ENCODE peak calls at places on chromosomes 11 and 22, in five cellular contexts. R, A, I, Y and O are unnamed samples.

GRCh38 chr22:35756722-35757121 is 39.0 kb downstream of the APOL5 start:
- DNase-seq in R (no peak), A (no peak), I (no peak), Y (no peak), O (no peak)

GRCh38 chr11:62446091-62446490 is 27.3 kb downstream of the SCGB1A1 start:
- DNase-seq in R (no peak), A (no peak), I (no peak), Y (no peak), O (no peak)

GRCh38 chr11:67274768-67275605 is 8.7 kb downstream of the GRK2 start:
- DNase-seq in R (no peak), A (no peak), I (peak; percentile 90), Y (no peak), O (no peak)

GRCh38 chr11:87437844-87438223 is 400.1 kb downstream of the TMEM135 start:
- DNase-seq in R (peak; percentile 84), A (no peak), I (no peak), Y (no peak), O (no peak)

GRCh38 chr11:1520209-1520986 is 33.8 kb upstream of the MOB2 start:
- DNase-seq in R (no peak), A (peak; percentile 27), I (no peak), Y (no peak), O (no peak)

GRCh38 chr22:48750826-48751440 is 1076.7 kb downstream of the BRD1 start:
- DNase-seq in R (no peak), A (no peak), I (no peak), Y (no peak), O (no peak)

GRCh38 chr11:23364076-23364475 is 503.8 kb upstream of the CCDC179 start:
- DNase-seq in R (peak; percentile 2), A (no peak), I (no peak), Y (no peak), O (no peak)

GRCh38 chr11:36215688-36216050 is 73.6 kb downstream of the COMMD9 start:
- DNase-seq in R (no peak), A (no peak), I (no peak), Y (no peak), O (no peak)

GRCh38 chr11:100908746-100909145 is 220.9 kb downstream of the PGR start:
- DNase-seq in R (peak; percentile 52), A (no peak), I (no peak), Y (no peak), O (peak; percentile 29)

GRCh38 chr11:59822989-59823566 is 12.5 kb upstream of the MRPL16 start:
- DNase-seq in R (peak; percentile 53), A (peak; percentile 87), I (no peak), Y (peak; percentile 84), O (peak; percentile 70)

GRCh38 chr11:69662806-69663205 is 12.3 kb downstream of the LTO1 start:
- DNase-seq in R (no peak), A (no peak), I (peak; percentile 46), Y (no peak), O (no peak)

GRCh38 chr11:2482745-2483144 is 37.9 kb downstream of the KCNQ1 start:
- DNase-seq in R (no peak), A (no peak), I (no peak), Y (no peak), O (no peak)

GRCh38 chr11:100525635-100526034 is 161.5 kb upstream of the ARHGAP42 start:
- DNase-seq in R (no peak), A (peak; percentile 22), I (no peak), Y (no peak), O (peak; percentile 10)

GRCh38 chr11:67356867-67357561 is 3.7 kb upstream of the POLD4 start:
- DNase-seq in R (peak; percentile 80), A (peak; percentile 91), I (no peak), Y (peak; percentile 89), O (peak; percentile 86)

GRCh38 chr11:73072935-73073481 is 69.1 kb downstream of the FCHSD2 start:
- DNase-seq in R (peak; percentile 12), A (peak; percentile 50), I (no peak), Y (peak; percentile 56), O (peak; percentile 77)

GRCh38 chr22:37636186-37636948 is 3.1 kb upstream of the SH3BP1 start:
- DNase-seq in R (peak; percentile 75), A (peak; percentile 90), I (no peak), Y (no peak), O (peak; percentile 57)

GRCh38 chr22:42902875-42903510 is 45.9 kb upstream of the ARFGAP3 start:
- DNase-seq in R (peak; percentile 87), A (no peak), I (no peak), Y (no peak), O (no peak)

GRCh38 chr11:2137202-2138071 is 1.8 kb downstream of the IGF2 start:
- DNase-seq in R (peak; percentile 48), A (no peak), I (peak; percentile 89), Y (no peak), O (no peak)

GRCh38 chr11:67998150-67999045 is 5.5 kb downstream of the UNC93B1 start:
- DNase-seq in R (no peak), A (no peak), I (no peak), Y (peak; percentile 56), O (peak; percentile 5)

GRCh38 chr11:66891849-66892660 is 35.2 kb downstream of the LRFN4 start:
- DNase-seq in R (peak; percentile 99), A (peak; percentile 93), I (no peak), Y (no peak), O (peak; percentile 95)

GRCh38 chr11:124890701-124891389 is 6.8 kb downstream of the ROBO4 start:
- DNase-seq in R (no peak), A (no peak), I (no peak), Y (no peak), O (no peak)

DNA sequence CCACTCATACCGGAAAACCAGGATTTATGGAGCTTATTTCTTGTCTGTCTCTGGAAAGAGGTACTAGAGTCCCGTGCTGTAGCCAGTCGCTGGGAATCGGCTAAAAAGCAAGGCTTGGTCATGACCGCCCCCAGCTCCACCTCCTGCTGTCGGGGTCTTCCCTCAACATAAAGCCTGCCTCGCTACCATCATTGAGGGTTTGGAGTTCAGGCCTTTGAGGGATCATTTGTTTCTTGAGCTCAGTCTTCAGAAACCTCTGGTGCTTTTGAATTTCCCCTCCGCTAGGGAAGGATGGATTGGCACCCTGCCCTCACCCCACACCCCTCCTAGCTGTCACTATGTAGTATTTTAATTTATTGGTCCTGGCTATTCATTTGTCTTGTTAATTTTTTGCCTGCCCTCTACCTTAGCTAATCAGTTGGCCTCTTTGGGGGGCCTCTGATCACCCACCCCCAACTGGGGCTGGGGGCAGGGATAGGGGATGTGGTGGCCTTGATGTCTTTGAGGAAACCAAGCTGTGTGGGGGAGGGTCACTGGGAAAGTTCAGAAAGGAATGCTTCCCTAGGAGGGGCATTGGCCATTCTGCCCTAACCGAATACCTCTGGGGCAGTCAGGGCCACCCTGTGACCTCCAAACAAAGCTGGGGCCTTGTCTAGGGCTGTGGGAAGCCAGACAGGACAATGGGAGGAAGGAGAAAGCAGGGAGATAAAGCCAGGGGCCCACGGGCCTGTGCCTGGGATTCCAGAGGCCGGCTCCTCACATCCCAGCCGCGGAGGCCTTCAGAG is 97.3 kb downstream of the TSPAN18 start:
- DNase-seq in R (no peak), A (no peak), I (no peak), Y (no peak), O (no peak)
- TF ChIP-seq CTCF in R (no peak), A (no peak), I (no peak), Y (no peak), O (no peak)

DNA sequence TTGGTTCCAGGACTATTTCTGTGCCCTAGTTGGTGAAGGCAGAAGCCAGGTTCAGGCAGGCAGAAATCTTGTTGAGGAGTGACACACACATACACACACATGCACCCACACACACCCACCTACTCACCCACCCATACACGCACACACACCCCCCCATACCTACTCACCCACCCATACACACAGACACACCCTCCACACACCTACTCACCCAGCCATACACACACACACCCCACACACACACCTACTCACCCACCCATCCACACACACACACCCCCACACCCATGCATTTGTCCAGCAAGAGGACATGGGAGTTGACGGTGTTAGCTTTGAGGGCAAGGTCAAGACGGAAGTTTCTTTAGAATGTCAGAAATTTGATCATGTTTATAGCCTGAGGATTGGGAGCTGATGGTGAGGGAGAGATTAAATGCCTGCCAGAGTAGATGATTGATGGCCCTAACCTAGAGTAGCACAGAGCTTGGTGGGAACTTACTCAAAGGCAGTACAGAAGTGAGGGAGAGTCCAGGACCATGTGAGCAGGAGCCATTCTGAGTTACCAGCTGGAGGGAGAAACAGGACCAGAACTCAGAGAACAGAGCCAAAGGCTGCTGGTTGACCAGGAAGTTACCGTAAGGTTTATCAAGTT is 68.8 kb downstream of the CYB5R2 start:
- DNase-seq in R (no peak), A (no peak), I (no peak), Y (no peak), O (no peak)
- H3K4me3 ChIP-seq in R (no peak overlapping the region), A (no peak overlapping the region), I (no peak overlapping the region), Y (no peak overlapping the region), O (no peak overlapping the region)

GRCh38 chr11:83523676-83524075 is 237.5 kb upstream of the CCDC90B start:
- DNase-seq in R (no peak), A (no peak), I (no peak), Y (no peak), O (peak; percentile 5)

GRCh38 chr11:83520849-83521248 is 234.7 kb upstream of the CCDC90B start:
- DNase-seq in R (no peak), A (no peak), I (no peak), Y (no peak), O (no peak)

DNA sequence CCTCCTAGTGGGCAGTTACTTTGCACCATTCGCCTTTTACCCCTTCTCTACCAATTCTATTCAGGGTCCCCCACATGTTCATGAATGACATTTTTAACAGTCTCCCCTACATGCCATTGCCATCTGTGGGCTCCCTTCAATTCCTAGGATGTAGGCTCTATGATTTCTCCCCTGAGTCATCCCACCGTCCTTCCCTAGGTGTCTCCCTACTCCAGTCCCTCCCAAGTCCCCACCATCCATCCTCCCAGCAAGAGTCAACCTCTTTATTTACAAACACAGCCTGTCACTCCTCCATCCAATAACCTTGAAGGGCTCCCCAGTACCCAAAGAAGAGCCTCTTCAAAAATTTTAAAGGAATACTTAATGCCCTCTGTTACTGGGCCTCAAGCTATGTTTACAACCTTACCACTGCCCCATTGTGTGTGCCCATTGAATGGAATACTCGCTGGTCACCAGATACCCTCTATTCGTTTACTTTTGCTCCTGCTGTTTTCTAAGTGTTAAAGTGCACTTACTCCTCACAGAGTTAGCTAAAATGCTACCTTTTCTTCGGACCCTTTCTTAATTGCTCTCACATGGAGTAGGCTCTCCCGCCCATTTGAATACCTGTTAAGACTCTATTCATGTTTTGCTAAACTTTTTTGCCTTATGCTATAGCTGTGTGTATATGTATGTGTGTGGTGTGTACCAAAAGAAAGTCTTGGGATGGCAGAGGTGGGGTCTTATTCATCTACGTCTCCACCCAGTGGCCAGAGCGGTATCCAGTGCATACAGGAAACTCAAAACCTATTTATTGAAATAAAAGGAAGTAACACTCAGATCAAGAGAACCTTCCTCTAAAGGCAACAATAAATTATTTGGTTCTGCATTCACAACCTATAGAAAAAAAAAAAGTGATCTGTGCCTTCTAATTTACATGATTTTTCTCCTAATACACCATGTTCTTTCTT is 235.8 kb upstream of the CCDC90B start:
- DNase-seq in R (peak; percentile 31), A (peak; percentile 47), I (no peak), Y (peak; percentile 32), O (peak; percentile 23)
- TF ChIP-seq CTCF in R (peak; percentile 50), A (peak; percentile 25), I (no peak), Y (peak; percentile 58), O (peak; percentile 18)

GRCh38 chr11:128831781-128832497 is 35.2 kb downstream of the KCNJ1 start:
- DNase-seq in R (no peak), A (no peak), I (no peak), Y (peak; percentile 52), O (peak; percentile 47)

GRCh38 chr11:128828350-128828749 is 38.7 kb downstream of the KCNJ1 start:
- DNase-seq in R (peak; percentile 27), A (no peak), I (no peak), Y (no peak), O (no peak)

GRCh38 chr11:128830836-128831780 is 36.0 kb downstream of the KCNJ1 start:
- DNase-seq in R (peak; percentile 84), A (peak; percentile 88), I (peak; percentile 90), Y (peak; percentile 91), O (peak; percentile 92)

GRCh38 chr11:128827494-128827893 is 39.6 kb downstream of the KCNJ1 start:
- DNase-seq in R (no peak), A (no peak), I (no peak), Y (no peak), O (no peak)

GRCh38 chr11:128830290-128830813 is 36.7 kb downstream of the KCNJ1 start:
- DNase-seq in R (no peak), A (no peak), I (no peak), Y (no peak), O (peak; percentile 38)
- H3K4me3 ChIP-seq in R (no peak overlapping the region), A (no peak overlapping the region), I (no peak overlapping the region), Y (no peak overlapping the region), O (no peak overlapping the region)